ENCODE peak calls at places on chromosomes 2 and 18, in four cellular contexts. One of them, this sample, is unnamed.

GRCh38 chr2:129492528-129492927 is 486.9 kb upstream of the RAB6C start:
- DNase-seq in GM12878: no peak
- DNase-seq in K562: no peak
- DNase-seq in IMR-90: no peak
- DNase-seq in this sample: no peak

GRCh38 chr18:5582849-5583667 is 39.3 kb upstream of the EPB41L3 start:
- DNase-seq in GM12878: no peak
- DNase-seq in K562: no peak
- DNase-seq in IMR-90: peak; percentile 62
- DNase-seq in this sample: peak; percentile 90

GRCh38 chr18:57802166-57802868 is 798 bp downstream of the ATP8B1 start:
- DNase-seq in GM12878: no peak
- DNase-seq in IMR-90: no peak
- DNase-seq in K562: no peak
- DNase-seq in this sample: no peak

GRCh38 chr2:101657787-101658186 is 39.7 kb upstream of the MAP4K4 start:
- DNase-seq in IMR-90: no peak
- DNase-seq in GM12878: no peak
- DNase-seq in K562: no peak
- DNase-seq in this sample: no peak

GRCh38 chr2:227117027-227117426 is 47.0 kb downstream of the COL4A4 start:
- DNase-seq in K562: no peak
- DNase-seq in GM12878: no peak
- DNase-seq in IMR-90: no peak
- DNase-seq in this sample: no peak

GRCh38 chr2:96484096-96484495 is 21.1 kb downstream of the NEURL3 start:
- DNase-seq in IMR-90: no peak
- DNase-seq in GM12878: no peak
- DNase-seq in K562: no peak
- DNase-seq in this sample: no peak

GRCh38 chr2:138030459-138030858 is 66.2 kb downstream of the HNMT start:
- DNase-seq in K562: no peak
- DNase-seq in IMR-90: peak; percentile 52
- DNase-seq in GM12878: peak; percentile 38
- DNase-seq in this sample: no peak

GRCh38 chr2:154697422-154698237 is 865 bp upstream of the KCNJ3 start:
- DNase-seq in GM12878: no peak
- DNase-seq in IMR-90: no peak
- DNase-seq in K562: no peak
- DNase-seq in this sample: no peak

GRCh38 chr2:70977605-70978205 is 725 bp upstream of the ANKRD53 start:
- DNase-seq in K562: no peak
- DNase-seq in GM12878: no peak
- DNase-seq in IMR-90: peak; percentile 93
- DNase-seq in this sample: peak; percentile 35

GRCh38 chr2:96946625-96947024 is 39.8 kb downstream of the FAM178B start:
- DNase-seq in IMR-90: no peak
- DNase-seq in GM12878: no peak
- DNase-seq in K562: no peak
- DNase-seq in this sample: no peak

GRCh38 chr2:140154711-140155110 is 1374.5 kb upstream of the NXPH2 start:
- DNase-seq in K562: no peak
- DNase-seq in IMR-90: no peak
- DNase-seq in GM12878: no peak
- DNase-seq in this sample: no peak

GRCh38 chr18:48847807-48848486 is 102.8 kb downstream of the SMAD7 start:
- DNase-seq in GM12878: no peak
- DNase-seq in IMR-90: no peak
- DNase-seq in K562: no peak
- DNase-seq in this sample: no peak

GRCh38 chr18:46659484-46659883 is 2.5 kb upstream of the LOXHD1 start:
- DNase-seq in IMR-90: no peak
- DNase-seq in GM12878: no peak
- DNase-seq in K562: no peak
- DNase-seq in this sample: no peak

GRCh38 chr2:171260471-171261424 is 100.1 kb upstream of the TLK1 start:
- DNase-seq in IMR-90: no peak
- DNase-seq in GM12878: peak; percentile 55
- DNase-seq in K562: no peak
- DNase-seq in this sample: no peak

GRCh38 chr2:157329524-157329923 is 3.9 kb upstream of the ERMN start:
- DNase-seq in IMR-90: no peak
- DNase-seq in K562: no peak
- DNase-seq in GM12878: no peak
- DNase-seq in this sample: no peak

GRCh38 chr18:80247403-80247916 is at the start of gene PARD6G:
- DNase-seq in K562: peak; percentile 70
- DNase-seq in GM12878: no peak
- DNase-seq in IMR-90: peak; percentile 60
- DNase-seq in this sample: peak; percentile 40

GRCh38 chr2:173446722-173447121 is 92.0 kb downstream of the CDCA7 start:
- DNase-seq in K562: no peak
- DNase-seq in GM12878: no peak
- DNase-seq in IMR-90: peak; percentile 3
- DNase-seq in this sample: no peak

GRCh38 chr18:80147418-80148315 is 38.6 kb downstream of the ADNP2 start:
- DNase-seq in IMR-90: peak; percentile 72
- DNase-seq in GM12878: peak; percentile 60
- DNase-seq in K562: no peak
- DNase-seq in this sample: peak; percentile 76

GRCh38 chr2:150663143-150663542 is 175.7 kb upstream of the RND3 start:
- DNase-seq in K562: no peak
- DNase-seq in GM12878: no peak
- DNase-seq in IMR-90: peak; percentile 90
- DNase-seq in this sample: peak; percentile 33

GRCh38 chr18:78972385-78972918 is 7.2 kb upstream of the SALL3 start:
- DNase-seq in IMR-90: no peak
- DNase-seq in K562: no peak
- DNase-seq in GM12878: no peak
- DNase-seq in this sample: no peak

GRCh38 chr2:16881122-16881521 is 215.5 kb upstream of the CYRIA start:
- DNase-seq in K562: no peak
- DNase-seq in GM12878: no peak
- DNase-seq in IMR-90: no peak
- DNase-seq in this sample: no peak

GRCh38 chr2:205947621-205948495 is 138.1 kb downstream of the INO80D start:
- DNase-seq in K562: peak; percentile 49
- DNase-seq in GM12878: no peak
- DNase-seq in IMR-90: peak; percentile 78
- DNase-seq in this sample: peak; percentile 74

GRCh38 chr2:205680903-205681302 is 1.4 kb upstream of the NRP2 start:
- DNase-seq in IMR-90: no peak
- DNase-seq in K562: no peak
- DNase-seq in GM12878: no peak
- DNase-seq in this sample: peak; percentile 20

GRCh38 chr2:44169155-44169898 is 652 bp downstream of the PPM1B start:
- DNase-seq in GM12878: peak; percentile 27
- DNase-seq in K562: peak; percentile 62
- DNase-seq in IMR-90: peak; percentile 37
- DNase-seq in this sample: peak; percentile 68

GRCh38 chr18:28855524-28855923 is 678.6 kb upstream of the CDH2 start:
- DNase-seq in K562: no peak
- DNase-seq in IMR-90: peak; percentile 48
- DNase-seq in GM12878: no peak
- DNase-seq in this sample: no peak

GRCh38 chr2:165016772-165017411 is 61.6 kb upstream of the SLC38A11 start:
- DNase-seq in IMR-90: peak; percentile 65
- DNase-seq in GM12878: no peak
- DNase-seq in K562: peak; percentile 11
- DNase-seq in this sample: peak; percentile 43

GRCh38 chr18:67854340-67854739 is 337.8 kb upstream of the DSEL start:
- DNase-seq in IMR-90: peak; percentile 41
- DNase-seq in K562: no peak
- DNase-seq in GM12878: no peak
- DNase-seq in this sample: no peak

GRCh38 chr2:40251146-40251545 is 200.7 kb downstream of the SLC8A1 start:
- DNase-seq in GM12878: no peak
- DNase-seq in IMR-90: no peak
- DNase-seq in K562: no peak
- DNase-seq in this sample: peak; percentile 55

GRCh38 chr2:97735161-97735561 is 21.8 kb downstream of the ZAP70 start:
- DNase-seq in K562: no peak
- DNase-seq in IMR-90: no peak
- DNase-seq in GM12878: no peak
- DNase-seq in this sample: no peak

GRCh38 chr2:241272298-241272721 is 43.2 kb downstream of the HDLBP start:
- DNase-seq in IMR-90: no peak
- DNase-seq in K562: peak; percentile 13
- DNase-seq in GM12878: no peak
- DNase-seq in this sample: peak; percentile 26

GRCh38 chr2:41720702-41721344 is 327.0 kb upstream of the PKDCC start:
- DNase-seq in K562: peak; percentile 8
- DNase-seq in GM12878: no peak
- DNase-seq in IMR-90: peak; percentile 35
- DNase-seq in this sample: peak; percentile 8
- TF ChIP-seq FOS in K562: no peak
- TF ChIP-seq FOS in GM12878: no peak
- TF ChIP-seq FOS in IMR-90: no peak
- TF ChIP-seq FOS in this sample: no peak

GRCh38 chr18:59700535-59700967 is 3.3 kb upstream of the CCBE1 start:
- DNase-seq in K562: no peak
- DNase-seq in IMR-90: no peak
- DNase-seq in GM12878: no peak
- DNase-seq in this sample: no peak
- TF ChIP-seq FOS in K562: no peak
- TF ChIP-seq FOS in IMR-90: no peak
- TF ChIP-seq FOS in GM12878: no peak
- TF ChIP-seq FOS in this sample: no peak

GRCh38 chr2:102764083-102764482 is 2.3 kb downstream of the TMEM182 start:
- DNase-seq in GM12878: no peak
- DNase-seq in K562: no peak
- DNase-seq in IMR-90: peak; percentile 20
- DNase-seq in this sample: peak; percentile 51
- TF ChIP-seq FOS in GM12878: no peak
- TF ChIP-seq FOS in K562: no peak
- TF ChIP-seq FOS in IMR-90: no peak
- TF ChIP-seq FOS in this sample: peak; percentile 46

GRCh38 chr2:192487636-192488035 is 292.9 kb upstream of the TMEFF2 start:
- DNase-seq in GM12878: no peak
- DNase-seq in K562: no peak
- DNase-seq in IMR-90: no peak
- DNase-seq in this sample: no peak
- TF ChIP-seq FOS in GM12878: no peak
- TF ChIP-seq FOS in K562: no peak
- TF ChIP-seq FOS in IMR-90: no peak
- TF ChIP-seq FOS in this sample: no peak

GRCh38 chr2:175234153-175234552 is 52.6 kb upstream of the ATP5MC3 start:
- DNase-seq in GM12878: no peak
- DNase-seq in IMR-90: no peak
- DNase-seq in K562: no peak
- DNase-seq in this sample: no peak
- TF ChIP-seq FOS in GM12878: no peak
- TF ChIP-seq FOS in IMR-90: no peak
- TF ChIP-seq FOS in K562: no peak
- TF ChIP-seq FOS in this sample: no peak

This sample was measured in endothelial cell of umbilical vein.